ENCODE peak calls at places on chromosomes 5 and 9, in eight cellular contexts. M, X, G, I, L, F, O and H are unnamed samples.

GRCh38 chr5:63456279-63456678 is 506.0 kb downstream of the HTR1A start:
- DNase-seq in O (peak; percentile 13), G (peak; percentile 56), I (no peak), X (no peak), M (no peak), L (no peak), F (no peak), H (no peak)

GRCh38 chr9:122225323-122226141 is 3.2 kb downstream of the LHX6 start:
- DNase-seq in G (no peak), X (no peak), I (no peak), F (no peak), L (no peak), M (no peak), O (no peak), H (no peak)

GRCh38 chr5:128212206-128212788 is 128.7 kb downstream of the SLC12A2 start:
- DNase-seq in X (no peak), F (no peak), O (no peak), L (no peak), M (no peak), I (no peak), G (no peak), H (no peak)

GRCh38 chr9:124344291-124345050 is 70.8 kb downstream of the PSMB7 start:
- DNase-seq in M (no peak), O (no peak), I (no peak), G (no peak), L (no peak), F (no peak), X (no peak), H (no peak)

GRCh38 chr5:88480245-88480644 is 211.6 kb upstream of the TMEM161B start:
- DNase-seq in F (no peak), L (no peak), M (no peak), G (no peak), X (no peak), I (no peak), O (no peak), H (no peak)

GRCh38 chr9:20357207-20357503 is 265.1 kb downstream of the MLLT3 start:
- DNase-seq in M (no peak), G (no peak), X (no peak), F (no peak), L (no peak), O (no peak), I (no peak), H (no peak)

GRCh38 chr5:74083096-74083495 is 457.1 kb downstream of the ARHGEF28 start:
- DNase-seq in L (no peak), M (no peak), I (no peak), F (no peak), X (no peak), O (no peak), G (no peak), H (no peak)

GRCh38 chr9:8730618-8731017 is 931.0 kb upstream of the DMAC1 start:
- DNase-seq in X (no peak), F (no peak), L (no peak), O (no peak), M (no peak), I (no peak), G (no peak), H (no peak)

GRCh38 chr5:178380541-178381074 is 148.0 kb upstream of the PHYKPL start:
- DNase-seq in X (no peak), F (no peak), G (no peak), O (no peak), I (no peak), L (no peak), M (no peak), H (no peak)

GRCh38 chr9:33222031-33222430 is 17.9 kb upstream of the SPINK4 start:
- DNase-seq in M (no peak), L (no peak), G (no peak), O (no peak), F (no peak), X (no peak), I (peak; percentile 69), H (no peak)

GRCh38 chr9:137761032-137761431 is 116.5 kb upstream of the CACNA1B start:
- DNase-seq in I (no peak), F (peak; percentile 64), O (no peak), X (no peak), L (no peak), M (no peak), G (no peak), H (no peak)

GRCh38 chr5:52668544-52669185 is 119.1 kb upstream of the ITGA1 start:
- DNase-seq in I (no peak), F (no peak), L (no peak), M (no peak), O (no peak), X (no peak), G (no peak), H (no peak)

GRCh38 chr9:36308281-36308680 is 50.0 kb upstream of the GNE start:
- DNase-seq in L (no peak), F (no peak), I (no peak), M (no peak), O (no peak), X (no peak), G (no peak), H (no peak)

GRCh38 chr9:134525841-134526797 is 115.5 kb upstream of the COL5A1 start:
- DNase-seq in X (no peak), I (no peak), O (no peak), L (no peak), M (peak; percentile 64), G (no peak), F (no peak), H (no peak)
- TF ChIP-seq CTCF in X (no peak), I (no peak), O (no peak), L (no peak), M (no peak), G (no peak), F (no peak), H (no peak)

GRCh38 chr9:130174025-130174424 is 1.8 kb downstream of the NCS1 start:
- DNase-seq in I (no peak), F (no peak), M (no peak), X (no peak), O (no peak), G (no peak), L (no peak), H (no peak)

GRCh38 chr9:130172161-130172857 is at the start of gene NCS1:
- DNase-seq in O (no peak), G (peak; percentile 53), F (peak; percentile 67), I (no peak), X (peak; percentile 50), L (peak; percentile 94), M (peak; percentile 81), H (peak; percentile 73)

GRCh38 chr9:130171226-130172148 is 717 bp upstream of the NCS1 start:
- DNase-seq in F (no peak), O (no peak), I (no peak), G (no peak), M (no peak), L (no peak), X (no peak), H (no peak)

GRCh38 chr9:130173462-130173876 is 1.3 kb downstream of the NCS1 start:
- DNase-seq in G (no peak), F (no peak), X (no peak), L (no peak), O (no peak), I (no peak), M (no peak), H (no peak)

DNA sequence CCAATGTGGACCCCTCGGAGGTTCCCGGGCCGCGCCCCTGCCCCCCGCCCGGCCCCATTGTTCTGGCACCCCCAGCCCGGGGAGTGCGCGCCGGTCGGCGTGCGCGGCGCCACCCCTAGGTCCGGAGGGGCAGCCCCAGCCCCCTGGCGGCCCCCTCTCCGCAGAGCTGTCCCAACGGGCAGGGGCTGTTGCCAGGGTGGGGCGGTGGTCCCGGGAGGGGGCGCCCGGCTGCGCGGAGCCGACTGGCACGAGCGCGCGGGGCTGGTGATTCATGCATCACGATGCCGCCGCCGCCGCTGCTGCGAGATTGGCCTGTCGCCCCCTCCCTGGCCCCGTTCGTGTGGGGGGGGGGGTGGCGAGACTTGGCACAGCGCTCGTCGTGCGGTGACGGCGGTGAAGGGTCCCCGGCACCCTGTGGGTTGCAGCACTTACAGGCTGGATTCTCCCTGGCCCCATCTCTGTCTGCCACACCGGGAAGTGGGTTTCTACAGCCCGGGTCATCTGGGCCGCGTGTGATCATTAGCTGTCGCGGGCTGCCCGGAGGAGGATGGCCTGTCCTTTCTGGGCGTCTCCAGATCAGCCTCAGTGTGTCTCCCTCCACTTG is 756 bp downstream of the NCS1 start:
- DNase-seq in L (peak; percentile 72), M (no peak), X (no peak), G (peak; percentile 22), I (no peak), O (no peak), F (no peak), H (peak; percentile 66)
- TF ChIP-seq CTCF in L (no peak), M (no peak), X (no peak), G (no peak), I (no peak), O (no peak), F (no peak), H (no peak)

GRCh38 chr5:151682240-151682639 is 4.5 kb downstream of the SPARC start:
- DNase-seq in O (no peak), M (no peak), X (no peak), L (no peak), G (no peak), I (no peak), F (no peak), H (no peak)
- TF ChIP-seq CTCF in O (no peak), M (no peak), X (no peak), L (no peak), G (no peak), I (no peak), F (no peak), H (no peak)

GRCh38 chr9:91161465-91162275 is 200.0 kb downstream of the AUH start:
- DNase-seq in G (no peak), O (no peak), M (no peak), X (no peak), I (no peak), F (no peak), L (no peak), H (no peak)

GRCh38 chr9:91163441-91163772 is 198.3 kb downstream of the AUH start:
- DNase-seq in M (no peak), O (no peak), F (no peak), L (no peak), X (no peak), I (no peak), G (no peak), H (no peak)

GRCh38 chr9:91162311-91162710 is 199.4 kb downstream of the AUH start:
- DNase-seq in M (no peak), O (no peak), I (no peak), G (peak; percentile 63), X (no peak), F (no peak), L (no peak), H (no peak)

GRCh38 chr9:91163773-91164471 is 197.8 kb downstream of the AUH start:
- DNase-seq in I (peak; percentile 45), M (no peak), L (no peak), X (no peak), F (no peak), G (no peak), O (no peak), H (no peak)

DNA sequence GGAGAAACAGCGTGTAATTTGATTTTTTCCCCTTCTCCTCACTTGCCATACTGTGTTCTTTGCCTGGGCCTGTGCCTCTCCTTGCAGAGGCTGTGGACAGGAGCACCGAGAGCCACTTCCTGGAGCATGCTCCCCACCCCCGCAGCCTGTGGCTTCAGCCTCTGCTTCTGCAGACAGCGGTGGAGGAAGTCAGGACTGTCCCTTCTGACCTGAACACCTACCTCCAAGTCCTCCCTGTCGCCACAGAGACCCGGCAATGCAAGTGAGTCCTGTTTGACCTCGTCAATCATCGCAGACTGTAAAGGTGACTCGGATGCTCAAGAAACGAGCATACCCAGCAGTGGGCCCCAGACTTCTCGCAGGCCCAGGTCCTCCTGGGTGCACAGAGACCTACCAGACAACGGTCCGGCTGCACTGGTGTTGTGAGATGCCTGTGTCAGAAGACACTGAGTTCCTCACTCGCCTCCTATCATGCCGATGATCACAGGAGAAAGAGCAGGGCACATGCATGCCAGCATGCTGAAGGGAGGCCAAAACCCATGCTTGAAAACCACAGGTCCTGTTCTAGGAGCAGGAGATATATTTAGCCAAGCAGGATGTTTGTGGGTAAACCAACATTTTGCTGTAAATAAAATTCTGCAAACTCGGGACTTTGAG is 198.8 kb downstream of the AUH start:
- DNase-seq in I (peak; percentile 58), F (peak; percentile 78), X (no peak), L (peak; percentile 43), G (no peak), O (no peak), M (peak; percentile 51), H (no peak)
- TF ChIP-seq CTCF in I (no peak), F (no peak), X (no peak), L (no peak), G (no peak), O (no peak), M (no peak), H (no peak)